ENCODE peak calls at places on chromosome 16, in six cellular contexts. One of them, this sample, is unnamed.

GRCh38 chr16:56789360-56789759 is 59.4 kb downstream of the NUP93 start:
- DNase-seq in Right ventricle myocardium superior: peak; percentile 40
- DNase-seq in vagina: no peak
- DNase-seq in OCI-M1: peak; percentile 50
- DNase-seq in OCI-LY7: peak; percentile 57
- DNase-seq in Caki2: peak; percentile 16
- DNase-seq in this sample: no peak

GRCh38 chr16:78852236-78852635 is 748.3 kb downstream of the MAF start:
- DNase-seq in Right ventricle myocardium superior: no peak
- DNase-seq in vagina: no peak
- DNase-seq in OCI-M1: no peak
- DNase-seq in OCI-LY7: no peak
- DNase-seq in Caki2: no peak
- DNase-seq in this sample: peak; percentile 11

GRCh38 chr16:7025616-7026190 is 306.9 kb upstream of the RBFOX1 start:
- DNase-seq in Right ventricle myocardium superior: peak; percentile 75
- DNase-seq in vagina: no peak
- DNase-seq in OCI-M1: peak; percentile 74
- DNase-seq in OCI-LY7: peak; percentile 57
- DNase-seq in Caki2: peak; percentile 58
- DNase-seq in this sample: peak; percentile 10

GRCh38 chr16:56988948-56989945 is at the start of gene NLRC5:
- DNase-seq in Right ventricle myocardium superior: peak; percentile 93
- DNase-seq in vagina: no peak
- DNase-seq in OCI-M1: peak; percentile 90
- DNase-seq in OCI-LY7: peak; percentile 93
- DNase-seq in Caki2: peak; percentile 67
- DNase-seq in this sample: peak; percentile 79

GRCh38 chr16:27352026-27352425 is 38.3 kb downstream of the IL4R start:
- DNase-seq in Right ventricle myocardium superior: no peak
- DNase-seq in vagina: no peak
- DNase-seq in OCI-M1: no peak
- DNase-seq in OCI-LY7: no peak
- DNase-seq in Caki2: no peak
- DNase-seq in this sample: no peak

GRCh38 chr16:12927591-12927990 is 26.2 kb downstream of the SHISA9 start:
- DNase-seq in Right ventricle myocardium superior: no peak
- DNase-seq in vagina: no peak
- DNase-seq in OCI-M1: no peak
- DNase-seq in OCI-LY7: no peak
- DNase-seq in Caki2: no peak
- DNase-seq in this sample: no peak

GRCh38 chr16:54501797-54502196 is 215.2 kb upstream of the IRX3 start:
- DNase-seq in Right ventricle myocardium superior: no peak
- DNase-seq in vagina: no peak
- DNase-seq in OCI-M1: no peak
- DNase-seq in OCI-LY7: no peak
- DNase-seq in Caki2: no peak
- DNase-seq in this sample: no peak

GRCh38 chr16:67877064-67877463 is 4.2 kb downstream of the EDC4 start:
- DNase-seq in Right ventricle myocardium superior: no peak
- DNase-seq in vagina: peak; percentile 93
- DNase-seq in OCI-M1: no peak
- DNase-seq in OCI-LY7: no peak
- DNase-seq in Caki2: no peak
- DNase-seq in this sample: no peak

GRCh38 chr16:72722552-72722951 is 325.4 kb downstream of the ZFHX3 start:
- DNase-seq in Right ventricle myocardium superior: no peak
- DNase-seq in vagina: no peak
- DNase-seq in OCI-M1: no peak
- DNase-seq in OCI-LY7: no peak
- DNase-seq in Caki2: no peak
- DNase-seq in this sample: no peak

GRCh38 chr16:78551487-78552085 is 452.1 kb downstream of the WWOX start:
- DNase-seq in Right ventricle myocardium superior: no peak
- DNase-seq in vagina: no peak
- DNase-seq in OCI-M1: no peak
- DNase-seq in OCI-LY7: no peak
- DNase-seq in Caki2: no peak
- DNase-seq in this sample: no peak

GRCh38 chr16:19153876-19154275 is 14.2 kb upstream of the SYT17 start:
- DNase-seq in Right ventricle myocardium superior: no peak
- DNase-seq in vagina: no peak
- DNase-seq in OCI-M1: peak; percentile 83
- DNase-seq in OCI-LY7: peak; percentile 54
- DNase-seq in Caki2: no peak
- DNase-seq in this sample: no peak

GRCh38 chr16:88412766-88413165 is 30.0 kb downstream of the ZNF469 start:
- DNase-seq in Right ventricle myocardium superior: no peak
- DNase-seq in vagina: no peak
- DNase-seq in OCI-M1: no peak
- DNase-seq in OCI-LY7: no peak
- DNase-seq in Caki2: no peak
- DNase-seq in this sample: no peak

GRCh38 chr16:19700319-19700781 is 17.7 kb downstream of the KNOP1 start:
- DNase-seq in Right ventricle myocardium superior: no peak
- DNase-seq in vagina: no peak
- DNase-seq in OCI-M1: no peak
- DNase-seq in OCI-LY7: no peak
- DNase-seq in Caki2: peak; percentile 97
- DNase-seq in this sample: no peak

GRCh38 chr16:5604770-5605169 is 507.2 kb upstream of the EEF2KMT start:
- DNase-seq in Right ventricle myocardium superior: no peak
- DNase-seq in vagina: no peak
- DNase-seq in OCI-M1: peak; percentile 29
- DNase-seq in OCI-LY7: peak; percentile 8
- DNase-seq in Caki2: peak; percentile 42
- DNase-seq in this sample: peak; percentile 77

GRCh38 chr16:84928679-84929420 is 82.5 kb downstream of the ZDHHC7 start:
- DNase-seq in Right ventricle myocardium superior: peak; percentile 92
- DNase-seq in vagina: no peak
- DNase-seq in OCI-M1: no peak
- DNase-seq in OCI-LY7: no peak
- DNase-seq in Caki2: no peak
- DNase-seq in this sample: no peak

GRCh38 chr16:12349950-12350842 is 373.7 kb downstream of the SNX29 start:
- DNase-seq in Right ventricle myocardium superior: no peak
- DNase-seq in vagina: no peak
- DNase-seq in OCI-M1: no peak
- DNase-seq in OCI-LY7: no peak
- DNase-seq in Caki2: no peak
- DNase-seq in this sample: peak; percentile 40

GRCh38 chr16:47732806-47733150 is 271.6 kb downstream of the PHKB start:
- DNase-seq in Right ventricle myocardium superior: no peak
- DNase-seq in vagina: no peak
- DNase-seq in OCI-M1: peak; percentile 6
- DNase-seq in OCI-LY7: no peak
- DNase-seq in Caki2: peak; percentile 12
- DNase-seq in this sample: no peak

GRCh38 chr16:87317766-87318121 is 552 bp upstream of the C16orf95 start:
- DNase-seq in Right ventricle myocardium superior: peak; percentile 69
- DNase-seq in vagina: no peak
- DNase-seq in OCI-M1: peak; percentile 74
- DNase-seq in OCI-LY7: peak; percentile 63
- DNase-seq in Caki2: no peak
- DNase-seq in this sample: no peak

GRCh38 chr16:69363281-69363717 is 11.7 kb upstream of the TMED6 start:
- DNase-seq in Right ventricle myocardium superior: no peak
- DNase-seq in vagina: no peak
- DNase-seq in OCI-M1: no peak
- DNase-seq in OCI-LY7: no peak
- DNase-seq in Caki2: no peak
- DNase-seq in this sample: no peak

GRCh38 chr16:89188064-89188441 is 12.3 kb downstream of the SLC22A31 start:
- DNase-seq in Right ventricle myocardium superior: no peak
- DNase-seq in vagina: no peak
- DNase-seq in OCI-M1: no peak
- DNase-seq in OCI-LY7: no peak
- DNase-seq in Caki2: no peak
- DNase-seq in this sample: no peak

GRCh38 chr16:51237861-51238378 is 86.8 kb upstream of the SALL1 start:
- DNase-seq in Right ventricle myocardium superior: no peak
- DNase-seq in vagina: no peak
- DNase-seq in OCI-M1: no peak
- DNase-seq in OCI-LY7: no peak
- DNase-seq in Caki2: no peak
- DNase-seq in this sample: no peak

GRCh38 chr16:87681990-87682570 is 79.8 kb downstream of the JPH3 start:
- DNase-seq in Right ventricle myocardium superior: no peak
- DNase-seq in vagina: no peak
- DNase-seq in OCI-M1: no peak
- DNase-seq in OCI-LY7: peak; percentile 69
- DNase-seq in Caki2: no peak
- DNase-seq in this sample: peak; percentile 16

GRCh38 chr16:28140788-28141618 is 70.8 kb downstream of the XPO6 start:
- DNase-seq in Right ventricle myocardium superior: no peak
- DNase-seq in vagina: no peak
- DNase-seq in OCI-M1: peak; percentile 87
- DNase-seq in OCI-LY7: peak; percentile 80
- DNase-seq in Caki2: no peak
- DNase-seq in this sample: peak; percentile 54

GRCh38 chr16:77723108-77723514 is 797 bp downstream of the NUDT7 start:
- DNase-seq in Right ventricle myocardium superior: no peak
- DNase-seq in vagina: no peak
- DNase-seq in OCI-M1: peak; percentile 57
- DNase-seq in OCI-LY7: peak; percentile 43
- DNase-seq in Caki2: peak; percentile 2
- DNase-seq in this sample: peak; percentile 98

GRCh38 chr16:24810951-24811843 is 34.6 kb upstream of the SLC5A11 start:
- DNase-seq in Right ventricle myocardium superior: no peak
- DNase-seq in vagina: no peak
- DNase-seq in OCI-M1: no peak
- DNase-seq in OCI-LY7: no peak
- DNase-seq in Caki2: peak; percentile 12
- DNase-seq in this sample: no peak

GRCh38 chr16:82748026-82748425 is 121.3 kb downstream of the CDH13 start:
- DNase-seq in Right ventricle myocardium superior: peak; percentile 62
- DNase-seq in vagina: no peak
- DNase-seq in OCI-M1: no peak
- DNase-seq in OCI-LY7: no peak
- DNase-seq in Caki2: no peak
- DNase-seq in this sample: no peak

GRCh38 chr16:86895609-86896008 is 317.3 kb downstream of the FOXL1 start:
- DNase-seq in Right ventricle myocardium superior: no peak
- DNase-seq in vagina: no peak
- DNase-seq in OCI-M1: no peak
- DNase-seq in OCI-LY7: no peak
- DNase-seq in Caki2: no peak
- DNase-seq in this sample: no peak

GRCh38 chr16:53528797-53529196 is 25.8 kb upstream of the AKTIP start:
- DNase-seq in Right ventricle myocardium superior: no peak
- DNase-seq in vagina: no peak
- DNase-seq in OCI-M1: no peak
- DNase-seq in OCI-LY7: no peak
- DNase-seq in Caki2: no peak
- DNase-seq in this sample: no peak

GRCh38 chr16:28532940-28533647 is 5.7 kb downstream of the NUPR1 start:
- DNase-seq in Right ventricle myocardium superior: no peak
- DNase-seq in vagina: no peak
- DNase-seq in OCI-M1: no peak
- DNase-seq in OCI-LY7: no peak
- DNase-seq in Caki2: no peak
- DNase-seq in this sample: no peak

GRCh38 chr16:67547423-67548264 is 14.7 kb upstream of the CTCF start:
- DNase-seq in Right ventricle myocardium superior: no peak
- DNase-seq in vagina: no peak
- DNase-seq in OCI-M1: no peak
- DNase-seq in OCI-LY7: peak; percentile 99
- DNase-seq in Caki2: no peak
- DNase-seq in this sample: no peak

GRCh38 chr16:4293822-4294457 is 21.1 kb upstream of the TFAP4 start:
- DNase-seq in Right ventricle myocardium superior: peak; percentile 65
- DNase-seq in vagina: no peak
- DNase-seq in OCI-M1: no peak
- DNase-seq in OCI-LY7: no peak
- DNase-seq in Caki2: peak; percentile 71
- DNase-seq in this sample: no peak

GRCh38 chr16:15880434-15880833 is 8.0 kb downstream of the CEP20 start:
- DNase-seq in Right ventricle myocardium superior: no peak
- DNase-seq in vagina: no peak
- DNase-seq in OCI-M1: no peak
- DNase-seq in OCI-LY7: no peak
- DNase-seq in Caki2: no peak
- DNase-seq in this sample: no peak

GRCh38 chr16:75580-76501 is 2.2 kb upstream of the MPG start:
- DNase-seq in Right ventricle myocardium superior: peak; percentile 89
- DNase-seq in vagina: no peak
- DNase-seq in OCI-M1: peak; percentile 94
- DNase-seq in OCI-LY7: peak; percentile 33
- DNase-seq in Caki2: peak; percentile 35
- DNase-seq in this sample: peak; percentile 97

GRCh38 chr16:23572394-23572793 is 14.9 kb downstream of the UBFD1 start:
- DNase-seq in Right ventricle myocardium superior: peak; percentile 11
- DNase-seq in vagina: no peak
- DNase-seq in OCI-M1: no peak
- DNase-seq in OCI-LY7: no peak
- DNase-seq in Caki2: no peak
- DNase-seq in this sample: no peak

GRCh38 chr16:842061-842476 is 41.5 kb upstream of the GNG13 start:
- DNase-seq in Right ventricle myocardium superior: peak; percentile 33
- DNase-seq in vagina: no peak
- DNase-seq in OCI-M1: no peak
- DNase-seq in OCI-LY7: no peak
- DNase-seq in Caki2: no peak
- DNase-seq in this sample: no peak

GRCh38 chr16:4477966-4478365 is 1.8 kb downstream of the HMOX2 start:
- DNase-seq in Right ventricle myocardium superior: no peak
- DNase-seq in vagina: no peak
- DNase-seq in OCI-M1: peak; percentile 26
- DNase-seq in OCI-LY7: peak; percentile 33
- DNase-seq in Caki2: peak; percentile 61
- DNase-seq in this sample: peak; percentile 32

GRCh38 chr16:28258571-28258970 is 33.8 kb upstream of the SBK1 start:
- DNase-seq in Right ventricle myocardium superior: peak; percentile 80
- DNase-seq in vagina: no peak
- DNase-seq in OCI-M1: no peak
- DNase-seq in OCI-LY7: no peak
- DNase-seq in Caki2: no peak
- DNase-seq in this sample: no peak

GRCh38 chr16:66949472-66949871 is 11.6 kb upstream of the CES3 start:
- DNase-seq in Right ventricle myocardium superior: no peak
- DNase-seq in vagina: no peak
- DNase-seq in OCI-M1: no peak
- DNase-seq in OCI-LY7: no peak
- DNase-seq in Caki2: no peak
- DNase-seq in this sample: no peak

GRCh38 chr16:55324491-55325447 is 766 bp downstream of the IRX6 start:
- DNase-seq in Right ventricle myocardium superior: no peak
- DNase-seq in vagina: no peak
- DNase-seq in OCI-M1: no peak
- DNase-seq in OCI-LY7: no peak
- DNase-seq in Caki2: peak; percentile 18
- DNase-seq in this sample: no peak

GRCh38 chr16:86565644-86566511 is 751 bp upstream of the FOXC2 start:
- DNase-seq in Right ventricle myocardium superior: no peak
- DNase-seq in vagina: no peak
- DNase-seq in OCI-M1: no peak
- DNase-seq in OCI-LY7: no peak
- DNase-seq in Caki2: no peak
- DNase-seq in this sample: no peak

This sample was measured in MV-4-11.